ENCODE peak calls at places on chromosomes 7 and 10, in four cellular contexts. W is CD8-positive, alpha-beta memory T cell; P is M059J; O is stimulated activated effector memory CD8-positive, alpha-beta T cell treated with anti-CD3 and anti-CD28 coated beads, Interleukin-12 subunit alpha, Interleukin-12 subunit beta, amount 100 ng/mL, for 72 hours. Z is an unnamed sample.

GRCh38 chr10:1631282-1631681 is 106.0 kb downstream of the ADARB2 start:
- DNase-seq in W (no peak), P (no peak), O (no peak), Z (no peak)

GRCh38 chr7:412731-413356 is 106.8 kb downstream of the PDGFA start:
- DNase-seq in W (no peak), P (no peak), O (no peak), Z (no peak)

GRCh38 chr10:69394020-69394419 is 22.7 kb downstream of the TACR2 start:
- DNase-seq in W (no peak), P (peak; percentile 64), O (no peak), Z (no peak)

GRCh38 chr7:105020926-105021325 is 6.9 kb downstream of the KMT2E start:
- DNase-seq in W (no peak), P (no peak), O (no peak), Z (no peak)

GRCh38 chr7:114874170-114874569 is 47.7 kb upstream of the MDFIC start:
- DNase-seq in W (no peak), P (no peak), O (no peak), Z (no peak)

GRCh38 chr10:7558036-7558435 is 108.7 kb downstream of the ITIH5 start:
- DNase-seq in W (no peak), P (no peak), O (no peak), Z (no peak)

GRCh38 chr10:56319386-56319785 is 41.7 kb downstream of the ZWINT start:
- DNase-seq in W (no peak), P (peak; percentile 68), O (no peak), Z (no peak)

GRCh38 chr7:153389261-153389660 is 629.7 kb downstream of the ACTR3B start:
- DNase-seq in W (no peak), P (no peak), O (no peak), Z (no peak)

GRCh38 chr10:48729941-48730457 is 45.3 kb downstream of the WDFY4 start:
- DNase-seq in W (no peak), P (no peak), O (no peak), Z (no peak)

GRCh38 chr10:124551097-124551496 is 89.5 kb downstream of the LHPP start:
- DNase-seq in W (no peak), P (no peak), O (no peak), Z (no peak)

GRCh38 chr10:11286261-11286989 is 268.8 kb downstream of the CELF2 start:
- DNase-seq in W (no peak), P (no peak), O (no peak), Z (no peak)

GRCh38 chr10:103472005-103472404 is 7.0 kb downstream of the CALHM3 start:
- DNase-seq in W (no peak), P (no peak), O (peak; percentile 58), Z (no peak)

GRCh38 chr10:47141349-47141748 is 158.6 kb upstream of the GDF10 start:
- DNase-seq in W (no peak), P (no peak), O (no peak), Z (no peak)

Z was measured in midbrain.